ENCODE peak calls at places on chromosomes 3 and 15, in seven cellular contexts. P is IMR-90; Y is esophagus muscularis mucosa; Q is kidney; C is HCT116; X is CD8-positive, alpha-beta T cell; B is adipocyte. L is an unnamed sample. For H3K4me1, the result is how much of the 10 kb centered on the place peaks cover.

GRCh38 chr15:39584266-39584659 is 3.4 kb downstream of the THBS1 start:
- DNase-seq in P (no peak), Q (no peak), C (no peak), B (no peak), X (no peak), Y (no peak), L (no peak)

GRCh38 chr3:105456017-105456416 is 89.3 kb downstream of the ALCAM start:
- DNase-seq in Q (no peak), Y (no peak), X (no peak), C (no peak), P (no peak), B (no peak), L (no peak)

GRCh38 chr15:57500979-57501576 is 90.6 kb upstream of the MYZAP start:
- DNase-seq in Y (no peak), Q (no peak), B (peak), C (no peak), P (no peak), X (no peak), L (no peak)

GRCh38 chr3:127543441-127543840 is 47.1 kb downstream of the TPRA1 start:
- DNase-seq in Y (no peak), B (no peak), X (no peak), Q (no peak), P (no peak), C (no peak), L (no peak)

GRCh38 chr3:31934018-31934417 is 47.0 kb downstream of the OSBPL10 start:
- DNase-seq in P (no peak), Q (no peak), X (no peak), Y (no peak), C (no peak), B (peak), L (no peak)

GRCh38 chr3:127235706-127236105 is 42.8 kb downstream of the PRR23E start:
- DNase-seq in Y (peak), P (no peak), X (no peak), Q (no peak), B (no peak), C (no peak), L (no peak)

GRCh38 chr15:79004336-79004735 is 59.5 kb upstream of the CTSH start:
- DNase-seq in X (no peak), Y (no peak), P (peak), C (peak), Q (peak), B (peak), L (no peak)

GRCh38 chr3:11091088-11091590 is 63.2 kb upstream of the HRH1 start:
- DNase-seq in C (no peak), B (no peak), Q (no peak), P (peak), Y (no peak), X (no peak), L (peak)

GRCh38 chr3:125403789-125404188 is 28.7 kb upstream of the ZNF148 start:
- DNase-seq in X (no peak), B (peak), Y (no peak), C (no peak), Q (no peak), P (peak), L (no peak)

GRCh38 chr3:100650651-100651611 is 41.5 kb downstream of the ADGRG7 start:
- DNase-seq in B (peak), Y (no peak), X (no peak), C (no peak), P (peak), Q (no peak), L (no peak)

GRCh38 chr3:159674583-159674982 is 314.1 kb upstream of the IL12A start:
- DNase-seq in Y (peak), B (no peak), P (no peak), C (no peak), X (no peak), Q (no peak), L (no peak)

GRCh38 chr3:185667574-185667973 is 81.5 kb downstream of the SENP2 start:
- DNase-seq in Y (no peak), B (no peak), X (no peak), C (no peak), P (no peak), Q (no peak), L (no peak)

GRCh38 chr3:56998081-56998529 is 62.4 kb upstream of the SPATA12 start:
- DNase-seq in X (no peak), B (no peak), Y (no peak), C (no peak), Q (no peak), P (no peak), L (no peak)

DNA sequence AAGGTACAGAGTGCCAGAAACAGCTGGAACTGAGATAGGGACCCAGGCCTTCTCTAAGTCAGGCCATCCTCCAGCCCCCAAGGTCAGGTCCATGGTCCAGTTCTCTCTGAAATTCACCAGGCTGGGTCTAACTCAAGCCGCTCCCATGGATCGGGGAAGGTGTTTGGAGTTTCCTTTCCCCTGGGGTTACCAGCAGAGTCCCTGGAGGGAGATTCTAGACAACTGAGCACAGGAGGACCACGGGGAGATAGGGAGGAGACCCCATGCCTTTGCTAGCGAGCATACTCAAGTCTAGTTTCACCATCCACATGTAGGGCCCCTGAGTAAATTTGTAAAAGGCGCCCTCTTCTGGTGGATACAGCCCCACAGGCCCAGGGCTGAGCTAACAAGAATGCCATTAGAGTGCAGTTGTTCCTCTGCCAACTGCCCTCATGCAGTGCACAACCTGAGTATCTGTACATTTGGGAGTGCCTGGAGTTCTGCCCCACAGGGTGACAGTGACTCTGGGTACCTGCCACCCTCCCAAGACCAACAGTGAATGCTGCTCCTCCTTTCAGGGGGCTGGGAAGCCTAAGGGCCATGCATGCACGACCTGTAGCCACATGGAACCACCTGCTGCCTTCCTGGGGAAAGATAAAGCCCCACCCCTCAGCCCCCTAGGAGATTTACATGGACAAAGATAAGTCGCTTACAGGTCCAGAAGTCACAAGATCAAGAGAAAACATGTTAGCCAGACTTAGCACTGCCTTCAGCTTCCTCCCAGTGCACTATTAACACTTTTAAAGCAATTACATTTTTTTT is 89.0 kb downstream of the IQSEC1 start:
- DNase-seq in Q (no peak), P (peak), Y (peak), X (no peak), B (peak), C (peak), L (peak)
- H3K4me1 ChIP-seq in Q (under half), P (under half), Y (under half), X (under half), B (under half), C (under half), L (under half)

GRCh38 chr3:38171622-38172021 is 6.3 kb downstream of the OXSR1 start:
- DNase-seq in Q (no peak), C (no peak), P (no peak), X (no peak), Y (no peak), B (no peak), L (no peak)
- H3K4me1 ChIP-seq in Q (under half), C (under half), P (under half), X (under half), Y (half or more), B (half or more), L (under half)

DNA sequence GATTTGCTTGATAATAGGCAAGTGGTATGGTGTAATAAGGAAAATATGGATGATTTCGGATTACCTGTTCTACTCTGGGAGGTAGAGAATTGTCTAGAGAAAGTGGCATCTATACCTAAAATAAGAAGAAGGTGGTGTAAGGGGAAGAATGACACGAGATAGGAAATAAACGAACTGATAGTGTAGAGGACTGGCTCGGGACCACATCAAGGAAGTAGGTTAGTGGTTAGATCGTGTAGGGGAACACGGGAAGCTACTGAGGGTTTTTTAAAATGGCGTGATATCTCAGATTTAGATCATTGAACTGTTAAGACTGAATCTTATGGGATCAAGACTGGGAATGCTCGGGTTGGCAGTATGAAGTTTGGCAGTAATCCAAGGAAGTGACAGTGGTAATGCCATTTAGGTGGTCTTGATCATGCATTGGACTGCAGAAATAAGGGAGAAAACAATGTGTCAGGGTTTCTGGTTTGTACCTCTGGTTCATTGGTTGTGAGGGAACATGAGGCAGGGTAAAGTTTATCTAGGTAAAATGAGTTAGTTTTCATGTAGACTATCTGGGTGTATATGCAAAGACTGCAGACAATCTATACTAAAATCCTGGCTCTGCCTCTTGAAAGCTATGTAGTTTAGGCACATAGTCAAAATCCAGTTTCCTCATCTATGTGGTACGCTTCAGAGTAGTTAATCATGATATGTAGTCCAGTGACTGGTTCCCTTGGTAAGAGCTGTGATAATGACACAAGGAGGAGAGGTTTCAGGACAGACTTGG is 7.4 kb downstream of the RPL14 start:
- DNase-seq in Y (no peak), B (no peak), Q (no peak), C (no peak), X (no peak), P (no peak), L (no peak)
- H3K4me1 ChIP-seq in Y (under half), B (under half), Q (under half), C (under half), X (under half), P (under half), L (under half)

DNA sequence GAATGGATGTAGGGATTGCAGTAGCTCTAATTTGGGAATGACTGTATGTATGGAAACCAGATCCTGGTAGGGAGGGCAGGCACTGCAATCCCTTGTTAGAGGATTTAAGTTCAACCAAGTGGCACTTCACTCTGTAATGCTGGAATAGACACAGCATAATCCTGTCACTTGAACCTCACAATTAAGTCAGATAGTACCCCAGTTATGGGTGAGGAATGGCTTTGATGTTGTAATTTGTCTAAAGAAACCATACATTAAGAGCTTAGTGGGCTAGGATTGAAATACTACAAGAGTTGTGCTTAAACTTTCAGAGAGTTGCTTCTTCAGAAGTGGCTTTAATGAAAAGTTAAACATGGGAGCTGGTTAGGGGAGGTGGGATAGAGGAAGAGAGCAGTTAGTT is 9.3 kb downstream of the RAB7A start:
- DNase-seq in Y (no peak), B (no peak), Q (no peak), P (no peak), X (no peak), C (no peak), L (no peak)
- H3K4me1 ChIP-seq in Y (half or more), B (half or more), Q (under half), P (under half), X (under half), C (under half), L (half or more)

DNA sequence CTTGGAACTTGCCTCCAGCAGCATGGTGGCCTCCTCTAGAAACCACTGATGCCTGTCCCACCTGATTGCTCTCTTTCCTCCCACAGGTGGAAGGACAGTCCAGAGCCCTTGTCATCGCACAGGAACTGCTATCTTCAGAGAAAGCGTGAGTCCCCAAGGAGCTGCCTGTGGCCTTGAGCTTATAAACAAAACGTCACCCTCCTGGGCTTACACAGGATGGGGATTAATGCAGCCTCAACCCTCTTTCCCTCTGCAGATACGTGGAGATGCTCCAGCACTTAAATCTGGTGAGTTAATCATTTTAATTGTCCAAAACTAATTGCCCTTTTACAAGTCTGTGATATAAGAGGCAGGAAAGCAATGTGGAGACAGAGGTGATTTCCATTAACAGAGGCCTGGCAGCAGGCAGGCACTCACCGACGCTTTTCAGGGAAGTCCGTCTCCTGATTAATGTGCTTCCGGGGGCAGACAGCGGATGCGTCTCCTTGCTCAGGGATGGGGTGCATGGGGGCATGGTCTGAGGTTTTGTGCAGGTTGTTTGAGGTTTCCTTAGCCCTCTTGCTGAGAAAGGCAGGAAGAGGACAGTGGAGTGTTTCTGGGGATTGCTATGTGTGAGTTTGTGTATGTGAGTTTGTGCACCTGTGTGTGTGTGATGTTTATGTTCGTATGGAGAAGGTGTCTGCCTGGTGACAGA is 61.9 kb downstream of the FGD5 start:
- DNase-seq in Y (no peak), C (no peak), B (no peak), X (no peak), Q (no peak), P (no peak), L (no peak)
- H3K4me1 ChIP-seq in Y (under half), C (under half), B (under half), X (half or more), Q (under half), P (under half), L (under half)

DNA sequence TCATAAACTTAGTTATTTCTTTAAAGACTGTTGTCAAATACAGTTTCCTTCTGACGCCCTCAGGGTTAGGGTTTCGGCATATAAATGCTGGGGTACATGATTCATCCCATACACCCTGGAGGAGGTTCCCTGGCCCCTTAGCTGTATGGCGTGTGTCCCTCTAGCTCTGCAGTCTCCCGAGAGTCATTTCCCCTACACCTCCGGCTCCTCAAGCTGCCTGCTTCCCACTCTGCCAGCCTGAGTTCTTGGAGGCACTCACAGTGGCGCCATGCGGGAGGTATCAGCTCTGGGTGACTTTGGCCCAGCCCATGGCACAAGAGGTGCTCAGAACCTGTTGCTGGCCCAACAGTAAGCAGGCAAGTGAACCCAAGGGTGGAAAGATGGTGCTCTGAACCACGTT is 70.2 kb upstream of the TRPM1 start:
- DNase-seq in C (no peak), Y (peak), X (no peak), P (no peak), Q (no peak), B (no peak), L (no peak)
- H3K4me1 ChIP-seq in C (under half), Y (under half), X (under half), P (under half), Q (under half), B (under half), L (under half)

DNA sequence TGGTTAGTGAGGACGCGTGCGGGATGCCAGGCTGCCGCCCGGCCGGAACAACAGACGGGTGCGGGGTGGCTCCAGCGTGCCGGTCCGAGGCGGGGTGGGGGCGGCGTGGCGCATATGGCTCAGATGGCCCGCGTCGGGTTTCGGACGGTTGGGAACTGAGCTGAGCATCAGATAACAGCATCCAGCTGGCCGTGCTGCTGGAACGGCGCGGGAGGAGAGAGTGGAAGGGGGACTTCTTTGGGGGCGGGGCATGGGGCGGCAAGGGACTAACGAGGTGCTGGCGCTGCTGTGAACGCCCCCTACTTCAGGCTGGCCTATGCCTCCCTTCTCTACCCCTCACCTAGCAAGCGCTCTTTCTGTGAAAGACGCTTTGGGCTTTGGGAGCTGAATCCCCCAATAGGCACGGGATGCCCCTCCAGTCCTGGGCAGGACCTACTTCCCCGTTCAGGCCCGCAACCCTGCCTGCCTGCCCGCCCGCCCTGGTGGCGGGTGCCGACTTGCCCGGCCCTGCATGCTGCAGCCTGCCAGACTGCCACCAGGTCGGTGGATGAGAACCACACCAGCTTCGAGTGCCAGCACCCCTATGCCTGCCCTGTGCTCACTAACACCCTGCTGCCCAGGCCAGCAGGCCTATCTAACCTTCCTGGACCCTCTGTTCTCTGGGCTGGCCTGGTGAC is 541 bp downstream of the INKA1 start:
- DNase-seq in C (no peak), P (peak), Q (peak), B (peak), X (no peak), Y (no peak), L (peak)
- H3K4me1 ChIP-seq in C (under half), P (under half), Q (under half), B (under half), X (half or more), Y (half or more), L (half or more)

DNA sequence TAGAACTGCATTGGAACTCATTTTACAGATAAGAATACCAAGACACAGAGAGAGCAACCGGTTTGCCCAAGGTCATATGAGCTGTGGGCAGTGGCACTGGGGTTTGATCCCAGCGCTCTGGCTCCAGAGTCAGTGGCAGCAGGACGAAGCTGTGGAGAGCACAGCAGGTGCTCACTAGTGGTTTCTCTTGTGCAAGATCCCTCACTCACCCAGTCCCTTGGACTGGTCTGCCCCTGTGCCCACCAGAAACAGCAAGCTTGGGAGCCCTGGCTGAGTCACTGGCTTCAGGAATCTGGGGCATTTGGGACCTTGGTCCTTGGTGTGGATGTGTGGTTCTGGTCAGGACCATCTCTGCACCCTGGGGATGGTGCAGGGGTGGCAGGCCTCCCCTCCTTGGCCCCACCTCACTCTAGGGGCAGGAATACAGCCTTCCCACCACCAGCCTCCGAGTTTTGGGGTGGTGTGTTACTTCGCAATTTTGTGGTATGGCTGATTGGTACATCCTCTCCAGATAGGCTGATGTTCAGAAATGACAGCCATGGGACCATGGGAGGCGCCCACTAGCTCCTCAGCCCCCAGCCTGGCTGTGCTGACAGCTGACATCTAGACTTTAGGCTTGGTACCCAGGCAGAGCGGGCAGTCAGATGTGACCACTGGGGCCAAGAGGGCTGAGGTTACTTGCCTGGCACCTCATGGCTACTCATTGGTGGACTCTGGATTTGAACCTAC is 104.6 kb downstream of the LSM3 start:
- DNase-seq in Y (no peak), B (no peak), Q (no peak), X (no peak), P (no peak), C (no peak), L (no peak)
- H3K4me1 ChIP-seq in Y (under half), B (under half), Q (under half), X (under half), P (under half), C (under half), L (under half)